ENCODE peak calls at places on chromosomes 5 and 9, in six cellular contexts. R is neuronal stem cell, Q is IMR-90, P is mesenchymal stem cell, N is H1, B is trophoblast cell. L is an unnamed sample. For H3K27me3, the result is how much of the 10 kb centered on the place peaks cover.

GRCh38 chr5:168865973-168866372 is 286.8 kb upstream of the PANK3 start:
- DNase-seq in R (peak), Q (no peak), P (no peak), N (peak), B (no peak), L (peak)

GRCh38 chr5:128397878-128398277 is 140.2 kb downstream of the FBN2 start:
- DNase-seq in R (no peak), Q (no peak), P (no peak), N (no peak), B (no peak), L (no peak)

GRCh38 chr9:116027511-116027910 is 126.1 kb upstream of the PAPPA start:
- DNase-seq in R (no peak), Q (peak), P (peak), N (no peak), B (peak), L (no peak)

GRCh38 chr5:168600409-168600808 is 21.2 kb upstream of the PANK3 start:
- DNase-seq in R (no peak), Q (no peak), P (no peak), N (peak), B (no peak), L (peak)

GRCh38 chr5:119398713-119399492 is 43.1 kb downstream of the TNFAIP8 start:
- DNase-seq in R (no peak), Q (no peak), P (no peak), N (peak), B (no peak), L (no peak)

GRCh38 chr9:111902396-111903147 is 6.0 kb downstream of the UGCG start:
- DNase-seq in R (no peak), Q (peak), P (peak), N (no peak), B (peak), L (no peak)

GRCh38 chr9:14031761-14032279 is 282.1 kb downstream of the NFIB start:
- DNase-seq in R (no peak), Q (no peak), P (peak), N (no peak), B (no peak), L (no peak)

GRCh38 chr9:105957830-105958229 is 263.5 kb downstream of the TMEM38B start:
- DNase-seq in R (no peak), Q (no peak), P (no peak), N (no peak), B (no peak), L (peak)

GRCh38 chr5:55771175-55771655 is 33.4 kb downstream of the DDX4 start:
- DNase-seq in R (no peak), Q (no peak), P (no peak), N (no peak), B (no peak), L (no peak)

GRCh38 chr9:137745541-137745991 is 126.8 kb downstream of the EHMT1 start:
- DNase-seq in R (no peak), Q (peak), P (peak), N (no peak), B (peak), L (peak)

GRCh38 chr5:138701678-138702077 is 51.5 kb upstream of the CTNNA1 start:
- DNase-seq in R (no peak), Q (no peak), P (no peak), N (no peak), B (peak), L (no peak)

GRCh38 chr5:164119806-164120440 is 614.5 kb downstream of the MAT2B start:
- DNase-seq in R (no peak), Q (peak), P (peak), N (peak), B (no peak), L (peak)

GRCh38 chr9:27340876-27341540 is 44.1 kb upstream of the EQTN start:
- DNase-seq in R (peak), Q (no peak), P (no peak), N (no peak), B (no peak), L (no peak)

GRCh38 chr5:142427529-142427928 is 102.7 kb upstream of the SPRY4 start:
- DNase-seq in R (no peak), Q (no peak), P (peak), N (no peak), B (no peak), L (no peak)

GRCh38 chr9:117625154-117625553 is 79.0 kb upstream of the TLR4 start:
- DNase-seq in R (no peak), Q (no peak), P (no peak), N (no peak), B (no peak), L (no peak)

GRCh38 chr9:109164040-109164439 is 3.0 kb downstream of the FRRS1L start:
- DNase-seq in R (no peak), Q (no peak), P (no peak), N (no peak), B (no peak), L (no peak)

GRCh38 chr5:115378754-115379153 is 82.3 kb upstream of the CCDC112 start:
- DNase-seq in R (no peak), Q (no peak), P (no peak), N (no peak), B (no peak), L (no peak)

GRCh38 chr5:65213921-65214525 is 267.7 kb downstream of the ADAMTS6 start:
- DNase-seq in R (no peak), Q (peak), P (peak), N (no peak), B (peak), L (peak)

GRCh38 chr9:112384219-112384618 is 4.3 kb downstream of the HSDL2 start:
- DNase-seq in R (no peak), Q (no peak), P (no peak), N (no peak), B (no peak), L (no peak)

GRCh38 chr5:123735384-123735783 is 223.4 kb downstream of the CSNK1G3 start:
- DNase-seq in R (no peak), Q (no peak), P (no peak), N (no peak), B (no peak), L (no peak)

GRCh38 chr5:40681351-40682311 is 1.9 kb downstream of the PTGER4 start:
- DNase-seq in R (no peak), Q (no peak), P (peak), N (peak), B (no peak), L (peak)

GRCh38 chr5:1729641-1730486 is 69.8 kb downstream of the MRPL36 start:
- DNase-seq in R (no peak), Q (no peak), P (no peak), N (peak), B (no peak), L (peak)

GRCh38 chr5:154740483-154740882 is 14.7 kb upstream of the LARP1 start:
- DNase-seq in R (no peak), Q (peak), P (peak), N (no peak), B (peak), L (no peak)

GRCh38 chr5:122183795-122184185 is 54.4 kb downstream of the ZNF474 start:
- DNase-seq in R (no peak), Q (no peak), P (no peak), N (no peak), B (no peak), L (no peak)

GRCh38 chr9:111630182-111631070 is 708 bp upstream of the DNAJC25 start:
- DNase-seq in R (no peak), Q (no peak), P (no peak), N (peak), B (no peak), L (no peak)

GRCh38 chr5:128399111-128399510 is 138.9 kb downstream of the FBN2 start:
- DNase-seq in R (no peak), Q (no peak), P (no peak), N (no peak), B (no peak), L (no peak)

GRCh38 chr9:73548201-73548600 is 396.5 kb downstream of the ANXA1 start:
- DNase-seq in R (no peak), Q (no peak), P (peak), N (no peak), B (no peak), L (no peak)

GRCh38 chr9:121997791-121998190 is 95.3 kb downstream of the TTLL11 start:
- DNase-seq in R (no peak), Q (peak), P (peak), N (no peak), B (no peak), L (no peak)

GRCh38 chr5:151132959-151133358 is 24.6 kb downstream of the ANXA6 start:
- DNase-seq in R (no peak), Q (no peak), P (no peak), N (no peak), B (no peak), L (no peak)

GRCh38 chr5:2879701-2880100 is 128.2 kb upstream of the IRX2 start:
- DNase-seq in R (no peak), Q (no peak), P (no peak), N (no peak), B (no peak), L (no peak)

GRCh38 chr5:161548472-161549094 is 2.1 kb upstream of the GABRB2 start:
- DNase-seq in R (peak), Q (no peak), P (no peak), N (peak), B (peak), L (peak)

DNA sequence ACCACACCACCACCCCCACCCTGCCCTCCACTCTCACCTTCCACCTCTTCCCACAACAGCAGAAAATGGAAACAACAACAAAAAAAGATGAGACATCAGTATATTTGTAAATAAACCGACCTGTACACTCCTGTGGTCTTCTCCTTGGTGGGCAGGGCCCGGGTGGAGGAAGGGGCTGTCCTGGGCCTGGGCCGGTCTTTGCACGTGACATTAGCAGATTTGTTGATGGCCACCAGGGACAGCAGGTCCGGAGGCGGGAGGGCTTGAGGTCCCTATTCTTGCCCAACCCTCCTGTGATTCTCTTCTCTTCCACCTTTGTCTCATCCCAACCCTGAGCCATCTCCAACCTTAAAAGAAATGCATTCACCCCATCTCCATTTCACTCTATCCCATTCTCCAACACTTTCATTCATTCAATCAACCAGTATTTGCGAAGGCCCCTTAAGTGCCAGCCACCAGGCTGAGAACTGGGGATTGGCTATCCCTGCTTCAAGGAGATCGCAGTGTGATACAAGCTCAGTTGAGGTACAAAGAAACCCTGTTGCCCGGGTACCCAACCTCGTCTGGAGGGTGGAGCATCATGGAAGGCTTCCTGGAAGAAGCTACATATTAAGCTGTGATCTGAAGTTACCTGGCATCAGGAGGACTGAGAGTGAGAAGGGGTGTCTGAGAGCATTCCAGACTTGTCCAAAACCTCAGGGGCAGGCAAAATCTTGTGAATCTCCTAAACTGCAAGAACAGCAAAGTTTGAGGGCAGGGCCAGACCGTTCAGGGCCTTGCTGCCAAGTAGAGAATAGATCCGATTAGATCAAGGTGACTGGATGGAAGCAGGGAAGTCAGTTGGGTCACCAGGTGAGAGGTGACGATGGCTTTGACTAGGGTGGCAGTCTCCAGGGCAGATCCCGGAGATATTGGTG is 87.4 kb downstream of the LMX1B start:
- DNase-seq in R (no peak), Q (no peak), P (no peak), N (no peak), B (no peak), L (no peak)
- H3K14ac ChIP-seq in R (no peak), Q (no peak), P (no peak), N (no peak), B (no peak), L (no peak)

DNA sequence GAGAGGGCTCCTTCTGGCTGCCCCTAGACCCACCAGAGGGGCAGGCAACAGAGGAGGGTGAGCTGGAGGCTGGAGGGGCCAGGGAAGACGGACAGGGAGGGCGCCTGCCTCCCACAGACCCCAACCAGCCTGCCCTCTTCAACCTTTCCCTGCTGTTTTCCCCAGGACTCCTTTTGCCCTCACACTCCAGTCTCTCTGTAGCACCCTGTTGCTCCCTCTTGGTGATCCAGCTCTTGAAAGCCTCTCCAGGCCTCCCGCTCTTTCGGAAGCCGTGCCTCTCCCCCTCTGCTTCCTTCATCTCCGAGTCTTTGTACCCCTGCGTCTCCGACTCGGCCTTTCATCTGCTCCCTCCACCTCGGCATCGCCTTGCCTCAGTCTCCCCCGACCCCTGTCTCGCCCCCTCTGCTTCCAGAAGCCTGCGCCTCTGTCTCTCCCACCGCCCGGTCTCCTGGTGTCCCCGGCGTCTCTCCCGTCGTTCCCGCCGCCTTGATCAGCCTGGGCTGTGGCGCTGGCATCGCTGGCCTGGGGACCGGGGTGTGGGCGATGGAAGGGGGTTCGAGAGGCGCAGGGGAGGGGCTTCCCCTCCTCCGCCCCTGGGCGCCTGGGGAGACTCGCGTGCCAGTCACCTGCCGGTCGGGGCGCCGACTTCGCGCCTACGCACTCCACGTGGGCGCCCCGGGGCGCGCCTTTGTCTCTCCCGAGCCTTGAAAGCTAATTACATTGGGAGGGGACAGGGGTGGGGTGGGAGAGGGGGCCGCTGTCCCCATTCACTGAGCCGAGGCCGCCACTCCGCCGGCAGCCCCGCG is 5.3 kb upstream of the PRDM12 start:
- DNase-seq in R (no peak), Q (no peak), P (no peak), N (peak), B (no peak), L (no peak)
- H3K27me3 ChIP-seq in R (half or more), Q (half or more), P (half or more), N (half or more), B (half or more), L (half or more)

GRCh38 chr9:32572900-32573523 is at the start of gene NDUFB6:
- DNase-seq in R (peak), Q (peak), P (peak), N (peak), B (peak), L (peak)
- H4K8ac ChIP-seq in R (peak), Q (peak), P (peak), N (peak), B (peak), L (no peak)

GRCh38 chr5:133200256-133200655 is 148.4 kb downstream of the HSPA4 start:
- DNase-seq in R (no peak), Q (no peak), P (no peak), N (no peak), B (no peak), L (no peak)
- H3K14ac ChIP-seq in R (no peak), Q (no peak), P (no peak), N (no peak), B (no peak), L (no peak)

GRCh38 chr5:73433272-73433981 is 15.2 kb downstream of the FOXD1 start:
- DNase-seq in R (no peak), Q (no peak), P (no peak), N (no peak), B (no peak), L (no peak)
- H3K27me3 ChIP-seq in R (under half), Q (under half), P (half or more), N (under half), B (under half), L (under half)

GRCh38 chr5:79878721-79879336 is 112.2 kb downstream of the MTX3 start:
- DNase-seq in R (no peak), Q (no peak), P (peak), N (peak), B (peak), L (peak)
- H4K8ac ChIP-seq in R (no peak), Q (no peak), P (no peak), N (no peak), B (no peak), L (no peak)

GRCh38 chr9:134540441-134541372 is 100.9 kb upstream of the COL5A1 start:
- DNase-seq in R (no peak), Q (no peak), P (no peak), N (no peak), B (no peak), L (no peak)
- H3K14ac ChIP-seq in R (no peak), Q (no peak), P (no peak), N (no peak), B (no peak), L (no peak)

GRCh38 chr5:133602829-133603380 is 9.4 kb downstream of the FSTL4 start:
- DNase-seq in R (no peak), Q (no peak), P (no peak), N (no peak), B (no peak), L (no peak)
- H3K27me3 ChIP-seq in R (under half), Q (under half), P (half or more), N (under half), B (under half), L (under half)

L was measured in H9.